ENCODE peak calls at places on chromosomes 2 and 18, in four cellular contexts. C is K562, X is H1, H is HepG2. K is an unnamed sample.

GRCh38 chr2:24793752-24794477 is 690 bp downstream of the CENPO start:
- DNase-seq in C (no peak), H (peak), X (no peak), K (no peak)

GRCh38 chr18:6595666-6596065 is 133.8 kb upstream of the ARHGAP28 start:
- DNase-seq in H (no peak), C (no peak), X (no peak), K (no peak)

GRCh38 chr2:128813352-128814034 is 494.8 kb upstream of the HS6ST1 start:
- DNase-seq in X (no peak), H (no peak), C (no peak), K (no peak)

GRCh38 chr2:164622338-164623106 is 1.2 kb upstream of the GRB14 start:
- DNase-seq in H (no peak), C (no peak), X (no peak), K (no peak)

GRCh38 chr18:76306685-76307292 is 188.3 kb downstream of the ZNF516 start:
- DNase-seq in H (no peak), C (peak), X (no peak), K (peak)

GRCh38 chr18:34809697-34810096 is 99.6 kb downstream of the DTNA start:
- DNase-seq in C (peak), H (peak), X (no peak), K (no peak)

GRCh38 chr2:197294260-197294659 is 16.3 kb downstream of the ANKRD44 start:
- DNase-seq in C (no peak), H (no peak), X (no peak), K (no peak)

GRCh38 chr2:96953611-96954489 is 32.5 kb downstream of the FAM178B start:
- DNase-seq in C (no peak), X (no peak), H (no peak), K (no peak)

GRCh38 chr2:203579131-203579643 is 44.1 kb upstream of the RAPH1 start:
- DNase-seq in X (no peak), C (no peak), H (no peak), K (peak)

GRCh38 chr2:138531913-138532312 is 30.3 kb downstream of the SPOPL start:
- DNase-seq in H (no peak), C (no peak), X (no peak), K (no peak)

GRCh38 chr2:135607561-135607960 is 76.3 kb downstream of the R3HDM1 start:
- DNase-seq in C (no peak), X (no peak), H (peak), K (no peak)

GRCh38 chr2:80048296-80048695 is 256.3 kb downstream of the LRRTM1 start:
- DNase-seq in X (no peak), H (no peak), C (no peak), K (no peak)

DNA sequence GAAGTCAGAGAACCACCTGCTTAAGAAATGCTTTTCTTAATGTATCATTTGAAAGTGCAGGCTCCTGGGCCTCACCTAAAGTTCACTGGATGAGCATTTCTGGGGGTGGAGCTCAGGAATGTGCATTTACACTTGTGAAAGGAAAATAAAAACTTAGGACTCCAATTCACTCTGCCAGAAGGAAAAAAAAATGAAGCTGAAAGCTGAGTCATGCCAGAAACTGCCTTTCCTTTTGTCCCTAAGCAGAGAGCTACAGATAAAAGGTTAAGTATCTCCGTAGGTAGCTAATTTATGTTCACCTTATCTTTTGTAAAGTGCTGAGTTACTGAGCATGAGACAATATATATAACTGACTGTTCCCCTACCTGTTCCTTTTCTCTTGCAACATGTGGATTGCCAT is 229.5 kb upstream of the MEX3C start:
- DNase-seq in C (no peak), X (no peak), H (no peak), K (no peak)
- TF ChIP-seq BRCA1 in C (no peak), X (no peak), H (no peak), K (no peak)

GRCh38 chr2:100741880-100742814 is 77.8 kb upstream of the NPAS2 start:
- DNase-seq in H (peak), C (no peak), X (no peak), K (no peak)
- TF ChIP-seq BRCA1 in H (no peak), C (no peak), X (no peak), K (no peak)

GRCh38 chr18:22627506-22627905 is 209.8 kb upstream of the CTAGE1 start:
- DNase-seq in C (no peak), H (no peak), X (no peak), K (no peak)

GRCh38 chr18:22625406-22625805 is 207.7 kb upstream of the CTAGE1 start:
- DNase-seq in C (no peak), H (no peak), X (no peak), K (no peak)

GRCh38 chr18:22624171-22624570 is 206.5 kb upstream of the CTAGE1 start:
- DNase-seq in C (no peak), H (no peak), X (no peak), K (no peak)

GRCh38 chr18:22628795-22629194 is 211.1 kb upstream of the CTAGE1 start:
- DNase-seq in H (no peak), C (no peak), X (no peak), K (no peak)

DNA sequence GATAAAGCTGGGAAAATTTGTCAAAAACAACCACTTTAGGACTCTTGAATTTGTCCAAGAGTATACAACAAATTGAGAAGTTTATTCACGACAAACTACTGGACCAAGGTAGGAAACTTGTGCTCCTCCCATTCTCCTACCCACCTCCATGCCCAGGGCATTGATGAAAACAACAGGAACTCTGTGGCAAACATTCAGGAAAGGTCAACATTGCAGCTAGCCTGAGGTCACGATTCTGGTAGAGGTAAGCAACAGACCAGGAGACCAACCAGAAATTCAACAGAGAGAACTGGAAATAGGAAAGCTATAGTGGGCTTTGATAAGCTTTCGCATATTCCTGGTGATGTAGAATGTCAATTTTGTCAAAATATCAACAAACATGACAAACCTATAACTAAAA is 209.1 kb upstream of the CTAGE1 start:
- DNase-seq in H (no peak), X (no peak), C (no peak), K (no peak)
- TF ChIP-seq BRCA1 in H (no peak), X (no peak), C (no peak), K (no peak)

DNA sequence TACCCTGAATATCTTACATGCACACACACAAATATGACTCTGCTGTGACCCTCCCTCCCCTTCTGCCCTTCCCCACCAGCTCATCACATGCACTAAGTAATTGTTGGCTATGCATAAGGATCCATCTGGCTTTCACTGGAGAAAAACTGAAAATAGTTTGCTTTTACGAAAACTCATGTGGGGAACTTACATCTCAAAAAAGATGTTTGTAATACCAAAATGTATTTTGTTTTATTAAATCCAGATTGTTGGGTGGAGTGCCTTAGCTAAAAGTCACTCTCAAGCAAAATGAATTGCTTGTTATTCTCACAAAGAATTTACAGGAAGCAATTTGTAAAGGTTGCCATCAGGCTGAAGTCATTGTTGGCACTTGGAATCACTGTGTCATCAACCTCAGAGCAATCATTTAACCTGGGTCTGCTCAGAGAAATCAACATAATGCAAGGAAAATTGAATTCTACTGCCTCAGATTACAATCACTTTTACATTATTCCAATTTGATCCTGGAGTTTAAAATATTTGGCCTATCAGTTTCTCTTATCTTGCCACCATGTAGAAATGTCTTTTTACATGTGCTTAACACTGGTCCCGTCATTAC is 90.2 kb upstream of the TMEM17 start:
- DNase-seq in C (no peak), H (no peak), X (no peak), K (no peak)
- TF ChIP-seq BRCA1 in C (no peak), H (no peak), X (no peak), K (no peak)

DNA sequence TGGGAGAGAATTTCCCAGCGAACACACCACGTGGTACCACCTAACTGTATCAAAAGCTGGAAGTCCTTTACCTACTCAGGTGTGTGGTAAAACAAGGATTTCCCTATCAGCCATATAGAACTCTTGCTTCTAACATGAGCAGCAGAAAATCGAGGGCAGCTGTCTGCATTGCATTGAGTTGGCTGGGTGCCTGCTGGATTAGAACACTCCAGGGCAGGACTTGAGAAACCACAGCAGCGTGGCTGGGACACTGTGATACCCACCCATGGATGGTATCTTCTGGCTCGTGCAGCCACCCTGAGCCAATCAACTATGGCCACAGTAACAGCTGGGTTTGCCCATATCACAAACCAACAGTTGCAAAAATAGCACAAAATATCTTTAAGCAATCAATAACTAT is 188.3 kb downstream of the FBXO15 start:
- DNase-seq in X (no peak), C (no peak), H (no peak), K (no peak)
- TF ChIP-seq BRCA1 in X (no peak), C (no peak), H (no peak), K (no peak)

GRCh38 chr18:22504251-22504650 is 86.5 kb upstream of the CTAGE1 start:
- DNase-seq in X (no peak), C (no peak), H (no peak), K (no peak)

GRCh38 chr18:22504665-22505064 is 87.0 kb upstream of the CTAGE1 start:
- DNase-seq in X (no peak), H (no peak), C (no peak), K (no peak)

GRCh38 chr18:22503803-22504202 is 86.1 kb upstream of the CTAGE1 start:
- DNase-seq in C (no peak), H (no peak), X (no peak), K (no peak)

GRCh38 chr18:22507055-22507454 is 89.3 kb upstream of the CTAGE1 start:
- DNase-seq in H (no peak), C (no peak), X (no peak), K (no peak)

DNA sequence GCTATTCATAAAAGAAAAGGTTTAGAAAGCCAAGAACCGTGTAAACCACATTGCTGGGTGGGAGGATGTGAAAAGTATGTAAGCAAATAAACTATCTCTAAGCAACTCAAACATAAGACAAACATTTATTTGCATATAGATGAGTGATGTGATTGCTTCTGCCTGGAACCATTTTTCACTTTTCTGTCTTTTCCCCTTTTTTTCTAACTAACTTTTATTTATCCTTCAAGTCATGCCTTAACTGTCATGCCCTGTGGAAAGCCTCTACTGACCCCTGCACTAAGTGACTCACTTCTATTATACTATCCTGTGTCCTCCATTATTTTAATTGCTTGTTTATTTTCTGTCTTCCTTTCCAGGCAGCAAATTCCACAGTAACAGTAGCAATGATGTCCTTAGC is 87.4 kb upstream of the CTAGE1 start:
- DNase-seq in C (no peak), X (no peak), H (no peak), K (no peak)
- TF ChIP-seq BRCA1 in C (no peak), X (no peak), H (no peak), K (no peak)

GRCh38 chr18:49137093-49137492 is 186.3 kb upstream of the SMAD7 start:
- DNase-seq in C (no peak), X (no peak), H (no peak), K (no peak)

GRCh38 chr18:49137585-49137984 is 186.8 kb upstream of the SMAD7 start:
- DNase-seq in H (no peak), C (no peak), X (no peak), K (no peak)

GRCh38 chr18:49135871-49136270 is 185.1 kb upstream of the SMAD7 start:
- DNase-seq in C (no peak), H (peak), X (no peak), K (no peak)

DNA sequence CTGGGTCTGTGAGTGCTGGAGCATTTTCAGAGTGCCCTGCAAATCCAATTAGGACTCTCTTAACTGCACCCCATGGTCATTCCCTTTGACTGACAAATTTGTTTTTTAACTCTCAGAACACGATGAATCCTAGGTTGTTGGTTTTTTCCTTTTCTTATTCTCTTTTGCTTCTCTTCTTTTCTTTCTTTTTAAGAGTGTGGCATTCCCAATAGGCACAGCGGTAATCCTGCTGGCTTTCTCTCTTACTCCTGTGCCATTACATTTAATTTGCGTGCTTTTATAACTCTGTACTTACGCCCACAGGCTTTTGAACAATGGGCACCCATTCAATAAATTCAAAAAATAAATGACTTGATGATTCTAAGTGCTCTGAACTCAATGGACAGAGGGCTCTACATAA is 189.0 kb upstream of the SMAD7 start:
- DNase-seq in H (no peak), C (no peak), X (no peak), K (no peak)
- TF ChIP-seq BRCA1 in H (no peak), C (no peak), X (no peak), K (no peak)

GRCh38 chr2:64768426-64769033 is 114.8 kb upstream of the SERTAD2 start:
- DNase-seq in X (no peak), H (no peak), C (no peak), K (no peak)

GRCh38 chr2:64770137-64770780 is 116.5 kb upstream of the SERTAD2 start:
- DNase-seq in H (no peak), C (no peak), X (no peak), K (no peak)

GRCh38 chr2:64771726-64772125 is 118.0 kb upstream of the SERTAD2 start:
- DNase-seq in C (peak), H (no peak), X (no peak), K (no peak)

GRCh38 chr2:64769392-64770044 is 115.8 kb upstream of the SERTAD2 start:
- DNase-seq in H (no peak), C (no peak), X (no peak), K (no peak)

GRCh38 chr2:64770781-64771334 is 117.1 kb upstream of the SERTAD2 start:
- DNase-seq in X (no peak), C (no peak), H (no peak), K (no peak)
- TF ChIP-seq BRCA1 in X (no peak), C (no peak), H (no peak), K (no peak)

DNA sequence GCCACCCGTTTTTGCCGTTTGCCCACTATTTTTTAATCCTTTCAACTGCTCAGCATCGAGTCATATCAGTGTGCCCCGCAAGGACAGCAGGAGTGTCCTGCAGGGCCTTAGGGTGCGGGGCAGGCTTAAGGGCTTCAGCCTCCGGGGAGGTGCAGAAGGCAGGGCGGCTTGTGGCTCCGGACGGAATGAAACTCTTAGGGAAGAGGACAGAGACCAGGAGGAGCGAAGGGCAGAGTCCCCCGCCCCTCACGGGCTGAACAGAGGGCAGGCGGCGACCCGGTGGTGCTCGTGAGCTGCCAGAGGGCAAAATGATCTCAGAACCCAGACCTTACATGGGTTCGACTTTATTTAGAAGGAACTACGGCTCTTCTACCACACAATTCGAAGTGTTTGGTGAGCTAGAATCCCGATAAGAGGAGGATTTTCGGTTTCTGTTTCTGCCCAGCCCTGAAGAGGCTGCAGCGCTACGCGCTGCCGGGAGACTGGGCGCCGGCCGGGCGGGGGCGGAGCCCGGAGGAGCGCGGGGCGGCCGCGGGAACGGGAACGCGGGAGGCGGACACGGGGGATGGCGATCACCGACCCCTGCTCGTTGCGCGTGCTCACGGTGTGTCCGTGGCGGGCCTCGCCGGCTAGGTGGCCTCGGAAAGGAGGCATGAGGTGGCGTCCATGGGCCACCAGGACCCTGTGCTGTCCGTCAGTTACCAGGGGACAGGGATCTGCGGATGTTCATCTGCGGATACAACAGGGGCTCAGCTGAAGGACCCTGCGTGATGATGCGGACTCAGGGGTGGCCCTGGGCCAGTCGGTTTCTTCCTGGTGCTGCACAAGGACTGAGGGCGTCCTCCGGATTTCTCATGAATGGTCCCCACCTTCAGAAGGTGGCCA is 4.3 kb upstream of the SP100 start:
- DNase-seq in H (peak), X (no peak), C (peak), K (no peak)
- TF ChIP-seq BRCA1 in H (no peak), X (no peak), C (no peak), K (no peak)